ENCODE peak calls at places on chromosome 17, in eight cellular contexts. One of them, this sample, is unnamed.

GRCh38 chr17:37527249-37527851 is 37.7 kb downstream of the DUSP14 start:
- DNase-seq in H1: peak; percentile 40
- DNase-seq in amniotic stem cell: no peak
- DNase-seq in left ventricle myocardium superior: no peak
- DNase-seq in AML-193: peak; percentile 74
- DNase-seq in ascending aorta: no peak
- DNase-seq in NCI-H1105: peak; percentile 37
- DNase-seq in nephron progenitor cell: no peak
- DNase-seq in this sample: no peak

GRCh38 chr17:46212634-46213435 is 19.6 kb upstream of the KANSL1 start:
- DNase-seq in nephron progenitor cell: peak; percentile 47
- DNase-seq in amniotic stem cell: peak; percentile 87
- DNase-seq in AML-193: peak; percentile 74
- DNase-seq in ascending aorta: no peak
- DNase-seq in left ventricle myocardium superior: no peak
- DNase-seq in NCI-H1105: peak; percentile 42
- DNase-seq in H1: no peak
- DNase-seq in this sample: no peak

GRCh38 chr17:42833771-42834422 is 700 bp downstream of the PSME3 start:
- DNase-seq in AML-193: no peak
- DNase-seq in H1: no peak
- DNase-seq in amniotic stem cell: no peak
- DNase-seq in nephron progenitor cell: no peak
- DNase-seq in left ventricle myocardium superior: no peak
- DNase-seq in ascending aorta: no peak
- DNase-seq in NCI-H1105: no peak
- DNase-seq in this sample: no peak

GRCh38 chr17:17032131-17032692 is 10.0 kb upstream of the MPRIP start:
- DNase-seq in ascending aorta: no peak
- DNase-seq in H1: no peak
- DNase-seq in NCI-H1105: no peak
- DNase-seq in AML-193: no peak
- DNase-seq in amniotic stem cell: peak; percentile 49
- DNase-seq in left ventricle myocardium superior: peak; percentile 81
- DNase-seq in nephron progenitor cell: no peak
- DNase-seq in this sample: peak; percentile 82

GRCh38 chr17:81976332-81977210 is 858 bp upstream of the ASPSCR1 start:
- DNase-seq in ascending aorta: no peak
- DNase-seq in H1: peak; percentile 62
- DNase-seq in left ventricle myocardium superior: peak; percentile 61
- DNase-seq in AML-193: no peak
- DNase-seq in NCI-H1105: peak; percentile 38
- DNase-seq in amniotic stem cell: no peak
- DNase-seq in nephron progenitor cell: no peak
- DNase-seq in this sample: peak; percentile 71

GRCh38 chr17:5283531-5284315 is 1.6 kb downstream of the RABEP1 start:
- DNase-seq in H1: no peak
- DNase-seq in ascending aorta: no peak
- DNase-seq in left ventricle myocardium superior: no peak
- DNase-seq in amniotic stem cell: no peak
- DNase-seq in nephron progenitor cell: no peak
- DNase-seq in NCI-H1105: no peak
- DNase-seq in AML-193: no peak
- DNase-seq in this sample: no peak

GRCh38 chr17:63445571-63446217 is 412 bp downstream of the CYB561 start:
- DNase-seq in ascending aorta: no peak
- DNase-seq in AML-193: peak; percentile 15
- DNase-seq in NCI-H1105: peak; percentile 59
- DNase-seq in left ventricle myocardium superior: peak; percentile 40
- DNase-seq in amniotic stem cell: no peak
- DNase-seq in H1: peak; percentile 92
- DNase-seq in nephron progenitor cell: peak; percentile 57
- DNase-seq in this sample: no peak

GRCh38 chr17:28404812-28405570 is 1.0 kb downstream of the SLC46A1 start:
- DNase-seq in nephron progenitor cell: peak; percentile 21
- DNase-seq in H1: peak; percentile 64
- DNase-seq in NCI-H1105: no peak
- DNase-seq in amniotic stem cell: no peak
- DNase-seq in AML-193: no peak
- DNase-seq in ascending aorta: no peak
- DNase-seq in left ventricle myocardium superior: peak; percentile 39
- DNase-seq in this sample: no peak

GRCh38 chr17:27654654-27655524 is 23.9 kb downstream of the LGALS9 start:
- DNase-seq in ascending aorta: no peak
- DNase-seq in NCI-H1105: peak; percentile 18
- DNase-seq in left ventricle myocardium superior: peak; percentile 76
- DNase-seq in amniotic stem cell: no peak
- DNase-seq in H1: peak; percentile 93
- DNase-seq in AML-193: peak; percentile 89
- DNase-seq in nephron progenitor cell: peak; percentile 86
- DNase-seq in this sample: peak; percentile 87

GRCh38 chr17:42843358-42843934 is 934 bp upstream of the AOC2 start:
- DNase-seq in amniotic stem cell: peak; percentile 4
- DNase-seq in left ventricle myocardium superior: no peak
- DNase-seq in ascending aorta: no peak
- DNase-seq in H1: no peak
- DNase-seq in nephron progenitor cell: peak; percentile 40
- DNase-seq in NCI-H1105: peak; percentile 10
- DNase-seq in AML-193: peak; percentile 73
- DNase-seq in this sample: no peak

GRCh38 chr17:78343099-78343432 is 16.8 kb downstream of the SOCS3 start:
- DNase-seq in H1: no peak
- DNase-seq in nephron progenitor cell: no peak
- DNase-seq in ascending aorta: peak; percentile 54
- DNase-seq in AML-193: peak; percentile 23
- DNase-seq in amniotic stem cell: peak; percentile 59
- DNase-seq in NCI-H1105: no peak
- DNase-seq in left ventricle myocardium superior: peak; percentile 85
- DNase-seq in this sample: peak; percentile 91

GRCh38 chr17:65750678-65751077 is 189.2 kb upstream of the AXIN2 start:
- DNase-seq in H1: no peak
- DNase-seq in nephron progenitor cell: no peak
- DNase-seq in ascending aorta: no peak
- DNase-seq in left ventricle myocardium superior: peak; percentile 90
- DNase-seq in NCI-H1105: peak; percentile 69
- DNase-seq in amniotic stem cell: peak; percentile 28
- DNase-seq in AML-193: peak; percentile 12
- DNase-seq in this sample: peak; percentile 76

This sample was measured in Right ventricle myocardium inferior.